ENCODE peak calls at places on chromosomes 13 and 19, in ten cellular contexts. T, L, H, R, G, N, X, M, O and C are unnamed samples.

GRCh38 chr13:63684822-63685221 is 2269.2 kb upstream of the PCDH20 start:
- DNase-seq in X (no peak), G (no peak), R (no peak), H (no peak), M (no peak), L (no peak), N (no peak), O (no peak), T (no peak), C (no peak)

GRCh38 chr13:97174638-97175037 is 47.5 kb upstream of the MBNL2 start:
- DNase-seq in L (no peak), O (no peak), R (no peak), T (no peak), H (no peak), M (no peak), G (no peak), X (no peak), N (no peak), C (no peak)

GRCh38 chr19:45443462-45444317 is 20.0 kb upstream of the ERCC1 start:
- DNase-seq in R (peak), G (peak), L (peak), N (peak), M (peak), H (peak), T (peak), O (peak), X (peak), C (peak)

GRCh38 chr13:63041640-63042414 is 1626.2 kb upstream of the PCDH20 start:
- DNase-seq in L (no peak), M (peak), H (no peak), O (peak), G (no peak), R (no peak), T (no peak), N (no peak), X (peak), C (no peak)

GRCh38 chr13:114230117-114230516 is 4.6 kb upstream of the CDC16 start:
- DNase-seq in H (no peak), R (no peak), N (no peak), O (no peak), M (peak), X (peak), G (no peak), L (no peak), T (no peak), C (no peak)

GRCh38 chr19:38559428-38560401 is 58.0 kb downstream of the MAP4K1 start:
- DNase-seq in G (no peak), X (peak), O (peak), L (no peak), M (no peak), H (no peak), N (no peak), T (no peak), R (no peak), C (peak)

GRCh38 chr13:110092869-110093268 is 214.1 kb downstream of the COL4A1 start:
- DNase-seq in X (peak), M (peak), N (no peak), T (no peak), L (no peak), O (no peak), H (no peak), R (no peak), G (no peak), C (no peak)

GRCh38 chr19:50669319-50670101 is 20.3 kb downstream of the C19orf81 start:
- DNase-seq in T (no peak), G (no peak), X (peak), R (peak), H (peak), N (no peak), O (peak), M (peak), L (peak), C (no peak)

GRCh38 chr13:41139296-41139966 is 6.8 kb upstream of the KBTBD6 start:
- DNase-seq in G (no peak), X (no peak), L (no peak), M (peak), N (no peak), O (peak), R (no peak), T (no peak), H (no peak), C (peak)

GRCh38 chr13:95833713-95834112 is 156.8 kb downstream of the DNAJC3 start:
- DNase-seq in M (peak), X (peak), H (no peak), R (no peak), N (no peak), G (no peak), T (no peak), L (no peak), O (peak), C (no peak)

GRCh38 chr19:13277104-13277809 is 127.0 kb downstream of the IER2 start:
- DNase-seq in L (peak), T (peak), X (peak), M (peak), N (peak), R (no peak), H (peak), O (peak), G (peak), C (peak)

GRCh38 chr13:46392967-46393366 is 5.9 kb upstream of the RUBCNL start:
- DNase-seq in T (no peak), L (no peak), N (no peak), O (no peak), G (no peak), R (no peak), X (no peak), H (no peak), M (no peak), C (no peak)

GRCh38 chr19:45385392-45386221 is 15.2 kb upstream of the ERCC2 start:
- DNase-seq in X (no peak), O (no peak), G (no peak), T (no peak), H (no peak), R (no peak), N (no peak), M (no peak), L (no peak), C (no peak)